ENCODE peak calls at places on chromosomes 6 and 20, in seven cellular contexts. A is HCT116, M is GM12878, N is K562, D is HepG2, G is SK-N-SH, K is H1. Q is an unnamed sample.

GRCh38 chr6:27161946-27162603 is 85.4 kb upstream of the PRSS16 start:
- DNase-seq in A (peak; percentile 62), M (no peak), N (peak; percentile 55), D (peak; percentile 27), G (peak; percentile 34), K (peak; percentile 62), Q (peak; percentile 66)

GRCh38 chr6:218153-219018 is 73.9 kb upstream of the DUSP22 start:
- DNase-seq in A (no peak), M (peak; percentile 83), N (no peak), D (no peak), G (no peak), K (no peak), Q (no peak)

GRCh38 chr6:36387440-36388303 is at the start of gene ETV7:
- DNase-seq in A (no peak), M (no peak), N (no peak), D (no peak), G (peak; percentile 59), K (peak; percentile 59), Q (peak; percentile 60)

GRCh38 chr6:108565893-108566292 is 5.2 kb downstream of the FOXO3 start:
- DNase-seq in A (no peak), M (no peak), N (no peak), D (peak; percentile 81), G (no peak), K (no peak), Q (no peak)

GRCh38 chr6:138963531-138963930 is 24.5 kb downstream of the REPS1 start:
- DNase-seq in A (no peak), M (no peak), N (no peak), D (no peak), G (no peak), K (no peak), Q (no peak)

GRCh38 chr6:138440758-138441362 is 36.8 kb downstream of the HEBP2 start:
- DNase-seq in A (no peak), M (no peak), N (no peak), D (no peak), G (no peak), K (no peak), Q (no peak)

GRCh38 chr6:110125361-110125760 is 54.1 kb downstream of the WASF1 start:
- DNase-seq in A (no peak), M (no peak), N (no peak), D (peak; percentile 2), G (no peak), K (no peak), Q (no peak)

GRCh38 chr6:141107562-141108160 is 1025.1 kb upstream of the GJE1 start:
- DNase-seq in A (peak; percentile 43), M (no peak), N (no peak), D (no peak), G (no peak), K (no peak), Q (no peak)

GRCh38 chr6:41367700-41368099 is 32.3 kb downstream of the NCR2 start:
- DNase-seq in A (peak; percentile 60), M (no peak), N (peak; percentile 77), D (peak; percentile 78), G (peak; percentile 85), K (peak; percentile 79), Q (peak; percentile 76)

GRCh38 chr20:38112249-38112942 is 52.7 kb downstream of the TGM2 start:
- DNase-seq in A (no peak), M (no peak), N (no peak), D (no peak), G (no peak), K (peak; percentile 13), Q (no peak)

GRCh38 chr6:127119361-127120108 is 1.1 kb downstream of the RSPO3 start:
- DNase-seq in A (no peak), M (no peak), N (no peak), D (no peak), G (peak; percentile 48), K (peak; percentile 81), Q (no peak)

GRCh38 chr20:21571841-21572690 is 58.2 kb upstream of the NKX2-2 start:
- DNase-seq in A (no peak), M (no peak), N (peak; percentile 26), D (peak; percentile 23), G (peak; percentile 35), K (peak; percentile 57), Q (peak; percentile 35)

GRCh38 chr6:34581561-34581920 is 25.4 kb upstream of the SPDEF start:
- DNase-seq in A (no peak), M (no peak), N (no peak), D (no peak), G (no peak), K (no peak), Q (no peak)

GRCh38 chr6:34583461-34583860 is 27.3 kb upstream of the SPDEF start:
- DNase-seq in A (no peak), M (no peak), N (no peak), D (no peak), G (no peak), K (no peak), Q (peak; percentile 44)

GRCh38 chr6:34583861-34584604 is 27.9 kb upstream of the SPDEF start:
- DNase-seq in A (no peak), M (no peak), N (no peak), D (no peak), G (no peak), K (no peak), Q (no peak)

GRCh38 chr6:34578445-34579262 is 22.5 kb upstream of the SPDEF start:
- DNase-seq in A (no peak), M (no peak), N (no peak), D (no peak), G (no peak), K (no peak), Q (no peak)

GRCh38 chr6:34580707-34581560 is 24.8 kb upstream of the SPDEF start:
- DNase-seq in A (no peak), M (no peak), N (no peak), D (no peak), G (peak; percentile 64), K (no peak), Q (no peak)
- TF ChIP-seq JUND in A (no peak), M (no peak), N (no peak), D (no peak), G (no peak), K (no peak), Q (no peak)

DNA sequence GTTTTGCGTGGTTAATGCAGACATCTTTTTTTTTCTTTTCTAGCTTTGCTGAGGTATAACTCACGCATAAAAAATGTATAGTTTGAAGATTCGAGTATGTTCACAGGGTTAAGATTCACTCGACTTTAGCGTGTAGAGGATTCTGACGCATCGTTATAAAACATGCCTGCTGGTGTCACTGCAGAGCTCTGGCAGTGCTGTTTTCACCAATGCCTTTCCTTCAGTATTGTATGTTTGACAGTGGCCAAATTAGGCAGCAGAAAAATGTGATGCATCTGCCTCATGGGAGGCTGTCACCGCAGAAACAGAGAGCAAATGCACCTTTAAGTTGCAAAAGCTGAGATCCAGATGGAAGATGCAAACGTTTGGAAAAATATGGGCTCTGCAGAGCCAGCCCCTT is 18.0 kb upstream of the SIRPB2 start:
- DNase-seq in A (peak; percentile 16), M (no peak), N (no peak), D (peak; percentile 25), G (peak; percentile 8), K (no peak), Q (peak; percentile 55)
- TF ChIP-seq JUND in A (no peak), M (no peak), N (no peak), D (no peak), G (no peak), K (no peak), Q (no peak)

GRCh38 chr20:2773812-2774211 is 26.6 kb downstream of the CPXM1 start:
- DNase-seq in A (no peak), M (no peak), N (no peak), D (peak; percentile 28), G (no peak), K (no peak), Q (no peak)

GRCh38 chr20:2771631-2772080 is 28.8 kb downstream of the CPXM1 start:
- DNase-seq in A (no peak), M (no peak), N (no peak), D (peak; percentile 26), G (no peak), K (no peak), Q (no peak)

GRCh38 chr20:2780948-2781347 is 19.5 kb downstream of the CPXM1 start:
- DNase-seq in A (no peak), M (no peak), N (no peak), D (no peak), G (no peak), K (no peak), Q (no peak)

GRCh38 chr20:2778602-2779321 is 21.7 kb downstream of the CPXM1 start:
- DNase-seq in A (no peak), M (no peak), N (no peak), D (no peak), G (no peak), K (no peak), Q (no peak)

DNA sequence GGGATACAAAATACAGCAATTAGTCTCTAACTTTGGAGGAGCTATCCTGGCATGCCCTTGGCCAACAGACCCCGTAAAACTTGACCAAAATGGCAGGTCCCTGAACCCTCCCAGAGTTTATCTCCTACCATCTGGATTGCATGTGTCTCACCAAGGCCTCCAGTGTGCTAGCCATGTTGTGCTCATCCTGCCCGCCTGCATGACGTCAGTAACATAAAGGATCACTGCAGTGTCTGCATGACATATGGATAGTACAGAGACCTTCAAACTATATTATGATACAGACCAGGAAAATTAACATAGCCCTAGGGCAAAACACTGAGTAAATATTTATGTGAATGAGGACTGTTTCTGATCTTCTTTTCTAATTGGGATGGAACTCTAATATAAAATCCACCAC is 25.3 kb downstream of the CPXM1 start:
- DNase-seq in A (no peak), M (no peak), N (no peak), D (no peak), G (peak; percentile 39), K (no peak), Q (no peak)
- TF ChIP-seq JUND in A (no peak), M (no peak), N (no peak), D (no peak), G (no peak), K (no peak), Q (no peak)

GRCh38 chr20:22653641-22654040 is 69.3 kb upstream of the FOXA2 start:
- DNase-seq in A (no peak), M (no peak), N (no peak), D (no peak), G (no peak), K (no peak), Q (peak; percentile 28)

GRCh38 chr20:22654243-22654642 is 69.9 kb upstream of the FOXA2 start:
- DNase-seq in A (no peak), M (no peak), N (no peak), D (no peak), G (no peak), K (no peak), Q (no peak)

DNA sequence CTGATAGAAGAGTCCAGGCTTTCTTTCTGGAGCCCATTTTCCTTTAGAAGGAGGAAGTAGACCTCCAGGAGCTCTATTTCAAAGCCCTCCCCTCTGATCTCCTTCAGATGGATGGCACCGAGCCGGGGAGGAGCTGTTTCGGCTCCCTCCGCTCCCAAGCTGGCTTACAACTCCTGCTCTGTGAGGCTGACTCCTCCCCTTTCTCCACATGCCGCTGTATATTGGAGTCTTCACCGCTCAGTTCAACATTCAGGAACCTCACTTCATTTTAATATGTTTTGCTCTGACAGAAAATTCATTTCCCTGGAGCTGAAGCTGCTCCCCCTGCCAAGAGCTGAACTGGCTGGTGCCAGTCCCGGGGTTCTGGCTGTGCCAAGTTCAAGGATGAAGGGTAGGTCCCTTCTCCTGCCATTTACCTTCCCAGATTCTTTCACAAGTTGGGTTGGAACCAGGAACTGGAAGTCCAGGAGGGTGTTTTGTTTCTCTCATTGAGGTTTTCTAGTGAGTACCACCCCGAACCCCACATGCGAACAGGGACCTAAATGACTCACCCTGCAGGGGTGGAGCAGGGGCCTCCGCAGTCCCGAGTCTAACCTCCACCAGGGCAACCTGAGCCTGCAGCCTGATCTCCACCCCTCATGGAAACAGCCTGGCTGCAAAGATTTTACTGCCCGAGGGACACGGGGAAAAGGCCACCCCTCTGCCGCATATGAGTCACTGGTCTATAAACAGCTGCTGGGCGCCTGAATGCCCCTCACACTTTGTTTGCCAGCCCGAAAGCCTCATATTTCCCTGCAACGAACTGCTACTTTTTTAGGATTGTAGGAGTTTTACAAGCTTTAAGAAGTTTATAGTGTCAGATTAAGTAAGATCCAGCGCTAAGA is 68.6 kb upstream of the FOXA2 start:
- DNase-seq in A (no peak), M (no peak), N (no peak), D (no peak), G (no peak), K (peak; percentile 52), Q (peak; percentile 12)
- TF ChIP-seq JUND in A (no peak), M (no peak), N (no peak), D (no peak), G (no peak), K (no peak), Q (no peak)